ENCODE peak calls at places on chromosomes 13 and 19, in ten cellular contexts. One of them, this sample, is unnamed.

GRCh38 chr19:10412257-10412977 is 7.9 kb upstream of the PDE4A start:
- DNase-seq in stimulated activated effector memory CD8-positive, alpha-beta T cell treated with anti-CD3 and anti-CD28 coated beads, Interleukin-12 subunit alpha, Interleukin-12 subunit beta, amount 100 ng/mL, for 72 hours: no peak
- DNase-seq in WERI-Rb-1: no peak
- DNase-seq in dermis microvascular lymphatic vessel endothelial cell: no peak
- DNase-seq in stimulated activated naive B cell treated with anti-CD40 and anti-IgM and Interleukin-4, amounts not matched to agents 10 μg/mL and 1 μg/mL and 100 μg/mL, for 72 hours: peak
- DNase-seq in activated CD8-positive, alpha-beta memory T cell treated with anti-CD3 and anti-CD28 coated beads for 1 hour: no peak
- DNase-seq in uterus: no peak
- DNase-seq in NCI-H187 treated with DMSO at 0.1 percent for 48 hours: no peak
- DNase-seq in kidney: no peak
- DNase-seq in germinal center: no peak
- DNase-seq in this sample: no peak

GRCh38 chr19:53519431-53519830 is 18.5 kb upstream of the ZNF331 start:
- DNase-seq in germinal center: no peak
- DNase-seq in stimulated activated naive B cell treated with anti-CD40 and anti-IgM and Interleukin-4, amounts not matched to agents 10 μg/mL and 1 μg/mL and 100 μg/mL, for 72 hours: no peak
- DNase-seq in dermis microvascular lymphatic vessel endothelial cell: peak
- DNase-seq in kidney: no peak
- DNase-seq in activated CD8-positive, alpha-beta memory T cell treated with anti-CD3 and anti-CD28 coated beads for 1 hour: no peak
- DNase-seq in NCI-H187 treated with DMSO at 0.1 percent for 48 hours: no peak
- DNase-seq in WERI-Rb-1: no peak
- DNase-seq in uterus: peak
- DNase-seq in stimulated activated effector memory CD8-positive, alpha-beta T cell treated with anti-CD3 and anti-CD28 coated beads, Interleukin-12 subunit alpha, Interleukin-12 subunit beta, amount 100 ng/mL, for 72 hours: no peak
- DNase-seq in this sample: no peak

GRCh38 chr19:8815780-8816179 is 16.3 kb downstream of the ZNF558 start:
- DNase-seq in dermis microvascular lymphatic vessel endothelial cell: no peak
- DNase-seq in germinal center: no peak
- DNase-seq in NCI-H187 treated with DMSO at 0.1 percent for 48 hours: no peak
- DNase-seq in WERI-Rb-1: no peak
- DNase-seq in kidney: no peak
- DNase-seq in uterus: no peak
- DNase-seq in stimulated activated effector memory CD8-positive, alpha-beta T cell treated with anti-CD3 and anti-CD28 coated beads, Interleukin-12 subunit alpha, Interleukin-12 subunit beta, amount 100 ng/mL, for 72 hours: no peak
- DNase-seq in activated CD8-positive, alpha-beta memory T cell treated with anti-CD3 and anti-CD28 coated beads for 1 hour: no peak
- DNase-seq in stimulated activated naive B cell treated with anti-CD40 and anti-IgM and Interleukin-4, amounts not matched to agents 10 μg/mL and 1 μg/mL and 100 μg/mL, for 72 hours: no peak
- DNase-seq in this sample: no peak

GRCh38 chr13:24022568-24022967 is 125.3 kb upstream of the C1QTNF9B start:
- DNase-seq in activated CD8-positive, alpha-beta memory T cell treated with anti-CD3 and anti-CD28 coated beads for 1 hour: no peak
- DNase-seq in WERI-Rb-1: no peak
- DNase-seq in dermis microvascular lymphatic vessel endothelial cell: no peak
- DNase-seq in germinal center: no peak
- DNase-seq in kidney: no peak
- DNase-seq in stimulated activated effector memory CD8-positive, alpha-beta T cell treated with anti-CD3 and anti-CD28 coated beads, Interleukin-12 subunit alpha, Interleukin-12 subunit beta, amount 100 ng/mL, for 72 hours: no peak
- DNase-seq in stimulated activated naive B cell treated with anti-CD40 and anti-IgM and Interleukin-4, amounts not matched to agents 10 μg/mL and 1 μg/mL and 100 μg/mL, for 72 hours: no peak
- DNase-seq in uterus: no peak
- DNase-seq in NCI-H187 treated with DMSO at 0.1 percent for 48 hours: no peak
- DNase-seq in this sample: no peak

GRCh38 chr19:33197591-33198000 is 3.5 kb downstream of the LRP3 start:
- DNase-seq in kidney: no peak
- DNase-seq in activated CD8-positive, alpha-beta memory T cell treated with anti-CD3 and anti-CD28 coated beads for 1 hour: no peak
- DNase-seq in stimulated activated naive B cell treated with anti-CD40 and anti-IgM and Interleukin-4, amounts not matched to agents 10 μg/mL and 1 μg/mL and 100 μg/mL, for 72 hours: no peak
- DNase-seq in dermis microvascular lymphatic vessel endothelial cell: no peak
- DNase-seq in uterus: no peak
- DNase-seq in germinal center: no peak
- DNase-seq in WERI-Rb-1: no peak
- DNase-seq in NCI-H187 treated with DMSO at 0.1 percent for 48 hours: no peak
- DNase-seq in stimulated activated effector memory CD8-positive, alpha-beta T cell treated with anti-CD3 and anti-CD28 coated beads, Interleukin-12 subunit alpha, Interleukin-12 subunit beta, amount 100 ng/mL, for 72 hours: no peak
- DNase-seq in this sample: no peak

GRCh38 chr19:17865364-17866311 is 5.9 kb downstream of the RPL18A start:
- DNase-seq in stimulated activated effector memory CD8-positive, alpha-beta T cell treated with anti-CD3 and anti-CD28 coated beads, Interleukin-12 subunit alpha, Interleukin-12 subunit beta, amount 100 ng/mL, for 72 hours: no peak
- DNase-seq in activated CD8-positive, alpha-beta memory T cell treated with anti-CD3 and anti-CD28 coated beads for 1 hour: no peak
- DNase-seq in stimulated activated naive B cell treated with anti-CD40 and anti-IgM and Interleukin-4, amounts not matched to agents 10 μg/mL and 1 μg/mL and 100 μg/mL, for 72 hours: no peak
- DNase-seq in NCI-H187 treated with DMSO at 0.1 percent for 48 hours: no peak
- DNase-seq in uterus: no peak
- DNase-seq in dermis microvascular lymphatic vessel endothelial cell: no peak
- DNase-seq in WERI-Rb-1: peak
- DNase-seq in kidney: no peak
- DNase-seq in germinal center: no peak
- DNase-seq in this sample: no peak

GRCh38 chr13:20988033-20988908 is 73.1 kb downstream of the LATS2 start:
- DNase-seq in stimulated activated naive B cell treated with anti-CD40 and anti-IgM and Interleukin-4, amounts not matched to agents 10 μg/mL and 1 μg/mL and 100 μg/mL, for 72 hours: no peak
- DNase-seq in activated CD8-positive, alpha-beta memory T cell treated with anti-CD3 and anti-CD28 coated beads for 1 hour: no peak
- DNase-seq in stimulated activated effector memory CD8-positive, alpha-beta T cell treated with anti-CD3 and anti-CD28 coated beads, Interleukin-12 subunit alpha, Interleukin-12 subunit beta, amount 100 ng/mL, for 72 hours: no peak
- DNase-seq in NCI-H187 treated with DMSO at 0.1 percent for 48 hours: no peak
- DNase-seq in uterus: no peak
- DNase-seq in WERI-Rb-1: no peak
- DNase-seq in dermis microvascular lymphatic vessel endothelial cell: no peak
- DNase-seq in germinal center: no peak
- DNase-seq in kidney: no peak
- DNase-seq in this sample: no peak

GRCh38 chr13:60112771-60113170 is 51.0 kb downstream of the DIAPH3 start:
- DNase-seq in stimulated activated naive B cell treated with anti-CD40 and anti-IgM and Interleukin-4, amounts not matched to agents 10 μg/mL and 1 μg/mL and 100 μg/mL, for 72 hours: no peak
- DNase-seq in activated CD8-positive, alpha-beta memory T cell treated with anti-CD3 and anti-CD28 coated beads for 1 hour: no peak
- DNase-seq in dermis microvascular lymphatic vessel endothelial cell: no peak
- DNase-seq in stimulated activated effector memory CD8-positive, alpha-beta T cell treated with anti-CD3 and anti-CD28 coated beads, Interleukin-12 subunit alpha, Interleukin-12 subunit beta, amount 100 ng/mL, for 72 hours: no peak
- DNase-seq in NCI-H187 treated with DMSO at 0.1 percent for 48 hours: no peak
- DNase-seq in kidney: no peak
- DNase-seq in germinal center: no peak
- DNase-seq in uterus: no peak
- DNase-seq in WERI-Rb-1: no peak
- DNase-seq in this sample: no peak

GRCh38 chr13:113208424-113209335 is at the start of gene PCID2:
- DNase-seq in kidney: peak
- DNase-seq in activated CD8-positive, alpha-beta memory T cell treated with anti-CD3 and anti-CD28 coated beads for 1 hour: peak
- DNase-seq in germinal center: peak
- DNase-seq in uterus: peak
- DNase-seq in WERI-Rb-1: peak
- DNase-seq in NCI-H187 treated with DMSO at 0.1 percent for 48 hours: peak
- DNase-seq in stimulated activated naive B cell treated with anti-CD40 and anti-IgM and Interleukin-4, amounts not matched to agents 10 μg/mL and 1 μg/mL and 100 μg/mL, for 72 hours: peak
- DNase-seq in dermis microvascular lymphatic vessel endothelial cell: peak
- DNase-seq in stimulated activated effector memory CD8-positive, alpha-beta T cell treated with anti-CD3 and anti-CD28 coated beads, Interleukin-12 subunit alpha, Interleukin-12 subunit beta, amount 100 ng/mL, for 72 hours: peak
- DNase-seq in this sample: peak

GRCh38 chr19:39156230-39156890 is 30.8 kb downstream of the PAK4 start:
- DNase-seq in activated CD8-positive, alpha-beta memory T cell treated with anti-CD3 and anti-CD28 coated beads for 1 hour: no peak
- DNase-seq in germinal center: no peak
- DNase-seq in uterus: no peak
- DNase-seq in stimulated activated effector memory CD8-positive, alpha-beta T cell treated with anti-CD3 and anti-CD28 coated beads, Interleukin-12 subunit alpha, Interleukin-12 subunit beta, amount 100 ng/mL, for 72 hours: no peak
- DNase-seq in WERI-Rb-1: no peak
- DNase-seq in kidney: no peak
- DNase-seq in stimulated activated naive B cell treated with anti-CD40 and anti-IgM and Interleukin-4, amounts not matched to agents 10 μg/mL and 1 μg/mL and 100 μg/mL, for 72 hours: no peak
- DNase-seq in NCI-H187 treated with DMSO at 0.1 percent for 48 hours: no peak
- DNase-seq in dermis microvascular lymphatic vessel endothelial cell: no peak
- DNase-seq in this sample: no peak

GRCh38 chr13:98004107-98004506 is 50.6 kb downstream of the IPO5 start:
- DNase-seq in germinal center: no peak
- DNase-seq in uterus: no peak
- DNase-seq in activated CD8-positive, alpha-beta memory T cell treated with anti-CD3 and anti-CD28 coated beads for 1 hour: no peak
- DNase-seq in dermis microvascular lymphatic vessel endothelial cell: no peak
- DNase-seq in kidney: no peak
- DNase-seq in NCI-H187 treated with DMSO at 0.1 percent for 48 hours: no peak
- DNase-seq in stimulated activated naive B cell treated with anti-CD40 and anti-IgM and Interleukin-4, amounts not matched to agents 10 μg/mL and 1 μg/mL and 100 μg/mL, for 72 hours: no peak
- DNase-seq in WERI-Rb-1: no peak
- DNase-seq in stimulated activated effector memory CD8-positive, alpha-beta T cell treated with anti-CD3 and anti-CD28 coated beads, Interleukin-12 subunit alpha, Interleukin-12 subunit beta, amount 100 ng/mL, for 72 hours: no peak
- DNase-seq in this sample: no peak

GRCh38 chr13:32314968-32315254 is 252 bp downstream of the ZAR1L start:
- DNase-seq in kidney: no peak
- DNase-seq in NCI-H187 treated with DMSO at 0.1 percent for 48 hours: no peak
- DNase-seq in activated CD8-positive, alpha-beta memory T cell treated with anti-CD3 and anti-CD28 coated beads for 1 hour: no peak
- DNase-seq in uterus: peak
- DNase-seq in stimulated activated effector memory CD8-positive, alpha-beta T cell treated with anti-CD3 and anti-CD28 coated beads, Interleukin-12 subunit alpha, Interleukin-12 subunit beta, amount 100 ng/mL, for 72 hours: peak
- DNase-seq in stimulated activated naive B cell treated with anti-CD40 and anti-IgM and Interleukin-4, amounts not matched to agents 10 μg/mL and 1 μg/mL and 100 μg/mL, for 72 hours: peak
- DNase-seq in germinal center: peak
- DNase-seq in dermis microvascular lymphatic vessel endothelial cell: peak
- DNase-seq in WERI-Rb-1: peak
- DNase-seq in this sample: no peak

GRCh38 chr19:6556480-6556879 is 25.7 kb downstream of the TNFSF9 start:
- DNase-seq in dermis microvascular lymphatic vessel endothelial cell: no peak
- DNase-seq in uterus: no peak
- DNase-seq in NCI-H187 treated with DMSO at 0.1 percent for 48 hours: no peak
- DNase-seq in germinal center: no peak
- DNase-seq in kidney: no peak
- DNase-seq in stimulated activated effector memory CD8-positive, alpha-beta T cell treated with anti-CD3 and anti-CD28 coated beads, Interleukin-12 subunit alpha, Interleukin-12 subunit beta, amount 100 ng/mL, for 72 hours: no peak
- DNase-seq in WERI-Rb-1: no peak
- DNase-seq in activated CD8-positive, alpha-beta memory T cell treated with anti-CD3 and anti-CD28 coated beads for 1 hour: no peak
- DNase-seq in stimulated activated naive B cell treated with anti-CD40 and anti-IgM and Interleukin-4, amounts not matched to agents 10 μg/mL and 1 μg/mL and 100 μg/mL, for 72 hours: peak
- DNase-seq in this sample: no peak

GRCh38 chr13:27362064-27362751 is 62.2 kb upstream of the GTF3A start:
- DNase-seq in kidney: peak
- DNase-seq in uterus: peak
- DNase-seq in germinal center: peak
- DNase-seq in activated CD8-positive, alpha-beta memory T cell treated with anti-CD3 and anti-CD28 coated beads for 1 hour: peak
- DNase-seq in WERI-Rb-1: peak
- DNase-seq in dermis microvascular lymphatic vessel endothelial cell: peak
- DNase-seq in NCI-H187 treated with DMSO at 0.1 percent for 48 hours: no peak
- DNase-seq in stimulated activated effector memory CD8-positive, alpha-beta T cell treated with anti-CD3 and anti-CD28 coated beads, Interleukin-12 subunit alpha, Interleukin-12 subunit beta, amount 100 ng/mL, for 72 hours: peak
- DNase-seq in stimulated activated naive B cell treated with anti-CD40 and anti-IgM and Interleukin-4, amounts not matched to agents 10 μg/mL and 1 μg/mL and 100 μg/mL, for 72 hours: peak
- DNase-seq in this sample: peak

GRCh38 chr19:46025825-46026224 is 3.0 kb upstream of the PGLYRP1 start:
- DNase-seq in germinal center: no peak
- DNase-seq in stimulated activated naive B cell treated with anti-CD40 and anti-IgM and Interleukin-4, amounts not matched to agents 10 μg/mL and 1 μg/mL and 100 μg/mL, for 72 hours: no peak
- DNase-seq in kidney: no peak
- DNase-seq in NCI-H187 treated with DMSO at 0.1 percent for 48 hours: no peak
- DNase-seq in activated CD8-positive, alpha-beta memory T cell treated with anti-CD3 and anti-CD28 coated beads for 1 hour: no peak
- DNase-seq in stimulated activated effector memory CD8-positive, alpha-beta T cell treated with anti-CD3 and anti-CD28 coated beads, Interleukin-12 subunit alpha, Interleukin-12 subunit beta, amount 100 ng/mL, for 72 hours: no peak
- DNase-seq in uterus: no peak
- DNase-seq in WERI-Rb-1: no peak
- DNase-seq in dermis microvascular lymphatic vessel endothelial cell: no peak
- DNase-seq in this sample: no peak

GRCh38 chr13:51607165-51607564 is 22.9 kb downstream of the WDFY2 start:
- DNase-seq in uterus: no peak
- DNase-seq in germinal center: no peak
- DNase-seq in WERI-Rb-1: no peak
- DNase-seq in activated CD8-positive, alpha-beta memory T cell treated with anti-CD3 and anti-CD28 coated beads for 1 hour: no peak
- DNase-seq in NCI-H187 treated with DMSO at 0.1 percent for 48 hours: no peak
- DNase-seq in stimulated activated naive B cell treated with anti-CD40 and anti-IgM and Interleukin-4, amounts not matched to agents 10 μg/mL and 1 μg/mL and 100 μg/mL, for 72 hours: no peak
- DNase-seq in stimulated activated effector memory CD8-positive, alpha-beta T cell treated with anti-CD3 and anti-CD28 coated beads, Interleukin-12 subunit alpha, Interleukin-12 subunit beta, amount 100 ng/mL, for 72 hours: no peak
- DNase-seq in dermis microvascular lymphatic vessel endothelial cell: no peak
- DNase-seq in kidney: no peak
- DNase-seq in this sample: no peak

GRCh38 chr13:48595330-48596127 is 58.2 kb upstream of the CYSLTR2 start:
- DNase-seq in kidney: no peak
- DNase-seq in stimulated activated naive B cell treated with anti-CD40 and anti-IgM and Interleukin-4, amounts not matched to agents 10 μg/mL and 1 μg/mL and 100 μg/mL, for 72 hours: no peak
- DNase-seq in WERI-Rb-1: no peak
- DNase-seq in NCI-H187 treated with DMSO at 0.1 percent for 48 hours: no peak
- DNase-seq in uterus: peak
- DNase-seq in germinal center: peak
- DNase-seq in dermis microvascular lymphatic vessel endothelial cell: peak
- DNase-seq in activated CD8-positive, alpha-beta memory T cell treated with anti-CD3 and anti-CD28 coated beads for 1 hour: peak
- DNase-seq in stimulated activated effector memory CD8-positive, alpha-beta T cell treated with anti-CD3 and anti-CD28 coated beads, Interleukin-12 subunit alpha, Interleukin-12 subunit beta, amount 100 ng/mL, for 72 hours: peak
- DNase-seq in this sample: no peak

GRCh38 chr19:39645800-39646411 is 9.8 kb upstream of the LGALS16 start:
- DNase-seq in kidney: no peak
- DNase-seq in WERI-Rb-1: no peak
- DNase-seq in germinal center: no peak
- DNase-seq in dermis microvascular lymphatic vessel endothelial cell: no peak
- DNase-seq in uterus: no peak
- DNase-seq in stimulated activated naive B cell treated with anti-CD40 and anti-IgM and Interleukin-4, amounts not matched to agents 10 μg/mL and 1 μg/mL and 100 μg/mL, for 72 hours: no peak
- DNase-seq in stimulated activated effector memory CD8-positive, alpha-beta T cell treated with anti-CD3 and anti-CD28 coated beads, Interleukin-12 subunit alpha, Interleukin-12 subunit beta, amount 100 ng/mL, for 72 hours: no peak
- DNase-seq in activated CD8-positive, alpha-beta memory T cell treated with anti-CD3 and anti-CD28 coated beads for 1 hour: no peak
- DNase-seq in NCI-H187 treated with DMSO at 0.1 percent for 48 hours: no peak
- DNase-seq in this sample: no peak

GRCh38 chr19:4697304-4697703 is 26.3 kb downstream of the DPP9 start:
- DNase-seq in stimulated activated effector memory CD8-positive, alpha-beta T cell treated with anti-CD3 and anti-CD28 coated beads, Interleukin-12 subunit alpha, Interleukin-12 subunit beta, amount 100 ng/mL, for 72 hours: no peak
- DNase-seq in activated CD8-positive, alpha-beta memory T cell treated with anti-CD3 and anti-CD28 coated beads for 1 hour: no peak
- DNase-seq in uterus: no peak
- DNase-seq in WERI-Rb-1: no peak
- DNase-seq in germinal center: no peak
- DNase-seq in kidney: peak
- DNase-seq in NCI-H187 treated with DMSO at 0.1 percent for 48 hours: no peak
- DNase-seq in dermis microvascular lymphatic vessel endothelial cell: no peak
- DNase-seq in stimulated activated naive B cell treated with anti-CD40 and anti-IgM and Interleukin-4, amounts not matched to agents 10 μg/mL and 1 μg/mL and 100 μg/mL, for 72 hours: no peak
- DNase-seq in this sample: no peak

This sample was measured in NCI-H2107.